ENCODE peak calls at places on chromosomes 11 and 22, in eight cellular contexts. One of them, this sample, is unnamed.

GRCh38 chr11:69542314-69543168 is 61.1 kb downstream of the LINC01488 start:
- DNase-seq in Panc1: no peak
- DNase-seq in adrenal gland: no peak
- DNase-seq in GM23338: no peak
- DNase-seq in upper lobe of right lung: peak; percentile 52
- DNase-seq in HepG2: no peak
- DNase-seq in hepatocyte: peak; percentile 2
- DNase-seq in ovary: no peak
- DNase-seq in this sample: no peak

GRCh38 chr22:32237905-32238304 is 17.2 kb downstream of the SLC5A4 start:
- DNase-seq in Panc1: no peak
- DNase-seq in adrenal gland: no peak
- DNase-seq in GM23338: peak; percentile 14
- DNase-seq in upper lobe of right lung: no peak
- DNase-seq in HepG2: no peak
- DNase-seq in hepatocyte: no peak
- DNase-seq in ovary: no peak
- DNase-seq in this sample: no peak

GRCh38 chr22:50089231-50090140 is at the start of gene MOV10L1:
- DNase-seq in Panc1: no peak
- DNase-seq in adrenal gland: no peak
- DNase-seq in GM23338: peak; percentile 89
- DNase-seq in upper lobe of right lung: no peak
- DNase-seq in HepG2: no peak
- DNase-seq in hepatocyte: no peak
- DNase-seq in ovary: peak; percentile 67
- DNase-seq in this sample: no peak

GRCh38 chr11:44755553-44756505 is 29.1 kb downstream of the TSPAN18 start:
- DNase-seq in Panc1: no peak
- DNase-seq in adrenal gland: peak; percentile 80
- DNase-seq in GM23338: no peak
- DNase-seq in upper lobe of right lung: peak; percentile 54
- DNase-seq in HepG2: no peak
- DNase-seq in hepatocyte: peak; percentile 22
- DNase-seq in ovary: no peak
- DNase-seq in this sample: no peak

GRCh38 chr11:86435711-86436110 is 61.0 kb downstream of the CCDC81 start:
- DNase-seq in Panc1: no peak
- DNase-seq in adrenal gland: no peak
- DNase-seq in GM23338: no peak
- DNase-seq in upper lobe of right lung: no peak
- DNase-seq in HepG2: no peak
- DNase-seq in hepatocyte: no peak
- DNase-seq in ovary: no peak
- DNase-seq in this sample: no peak

GRCh38 chr11:60913793-60914619 is at the start of gene TMEM109:
- DNase-seq in Panc1: peak; percentile 79
- DNase-seq in adrenal gland: peak; percentile 85
- DNase-seq in GM23338: peak; percentile 93
- DNase-seq in upper lobe of right lung: peak; percentile 94
- DNase-seq in HepG2: peak; percentile 68
- DNase-seq in hepatocyte: peak; percentile 93
- DNase-seq in ovary: peak; percentile 91
- DNase-seq in this sample: peak; percentile 59

GRCh38 chr11:110524227-110524626 is 94.5 kb downstream of the FDX1 start:
- DNase-seq in Panc1: no peak
- DNase-seq in adrenal gland: no peak
- DNase-seq in GM23338: no peak
- DNase-seq in upper lobe of right lung: no peak
- DNase-seq in HepG2: no peak
- DNase-seq in hepatocyte: peak; percentile 26
- DNase-seq in ovary: no peak
- DNase-seq in this sample: peak; percentile 88

GRCh38 chr11:17651061-17651460 is 68.3 kb upstream of the MYOD1 start:
- DNase-seq in Panc1: no peak
- DNase-seq in adrenal gland: no peak
- DNase-seq in GM23338: no peak
- DNase-seq in upper lobe of right lung: no peak
- DNase-seq in HepG2: no peak
- DNase-seq in hepatocyte: no peak
- DNase-seq in ovary: no peak
- DNase-seq in this sample: no peak

GRCh38 chr11:42770444-42771065 is 541.2 kb upstream of the API5 start:
- DNase-seq in Panc1: peak; percentile 8
- DNase-seq in adrenal gland: no peak
- DNase-seq in GM23338: peak; percentile 48
- DNase-seq in upper lobe of right lung: no peak
- DNase-seq in HepG2: peak; percentile 30
- DNase-seq in hepatocyte: peak; percentile 64
- DNase-seq in ovary: no peak
- DNase-seq in this sample: no peak

GRCh38 chr11:3807856-3808845 is at the start of gene PGAP2:
- DNase-seq in Panc1: peak; percentile 41
- DNase-seq in adrenal gland: peak; percentile 41
- DNase-seq in GM23338: peak; percentile 91
- DNase-seq in upper lobe of right lung: peak; percentile 87
- DNase-seq in HepG2: peak; percentile 61
- DNase-seq in hepatocyte: peak; percentile 85
- DNase-seq in ovary: peak; percentile 74
- DNase-seq in this sample: no peak

GRCh38 chr11:104148074-104148473 is 15.9 kb downstream of the PDGFD start:
- DNase-seq in Panc1: no peak
- DNase-seq in adrenal gland: no peak
- DNase-seq in GM23338: no peak
- DNase-seq in upper lobe of right lung: no peak
- DNase-seq in HepG2: no peak
- DNase-seq in hepatocyte: no peak
- DNase-seq in ovary: no peak
- DNase-seq in this sample: peak; percentile 31

GRCh38 chr11:73393479-73394415 is 17.5 kb downstream of the RELT start:
- DNase-seq in Panc1: peak; percentile 47
- DNase-seq in adrenal gland: peak; percentile 74
- DNase-seq in GM23338: peak; percentile 92
- DNase-seq in upper lobe of right lung: peak; percentile 81
- DNase-seq in HepG2: peak; percentile 65
- DNase-seq in hepatocyte: peak; percentile 88
- DNase-seq in ovary: peak; percentile 78
- DNase-seq in this sample: no peak

GRCh38 chr11:62726156-62727006 is 876 bp downstream of the HNRNPUL2 start:
- DNase-seq in Panc1: no peak
- DNase-seq in adrenal gland: peak; percentile 20
- DNase-seq in GM23338: no peak
- DNase-seq in upper lobe of right lung: no peak
- DNase-seq in HepG2: no peak
- DNase-seq in hepatocyte: no peak
- DNase-seq in ovary: no peak
- DNase-seq in this sample: no peak

GRCh38 chr11:133659542-133660201 is 127.4 kb upstream of the OPCML start:
- DNase-seq in Panc1: no peak
- DNase-seq in adrenal gland: no peak
- DNase-seq in GM23338: peak; percentile 41
- DNase-seq in upper lobe of right lung: no peak
- DNase-seq in HepG2: no peak
- DNase-seq in hepatocyte: peak; percentile 42
- DNase-seq in ovary: no peak
- DNase-seq in this sample: no peak

GRCh38 chr11:69245041-69245440 is 48.9 kb upstream of the MYEOV start:
- DNase-seq in Panc1: no peak
- DNase-seq in adrenal gland: no peak
- DNase-seq in GM23338: no peak
- DNase-seq in upper lobe of right lung: no peak
- DNase-seq in HepG2: no peak
- DNase-seq in hepatocyte: no peak
- DNase-seq in ovary: no peak
- DNase-seq in this sample: no peak

GRCh38 chr22:25172153-25172552 is 27.5 kb upstream of the CRYBB3 start:
- DNase-seq in Panc1: no peak
- DNase-seq in adrenal gland: no peak
- DNase-seq in GM23338: no peak
- DNase-seq in upper lobe of right lung: peak; percentile 69
- DNase-seq in HepG2: peak; percentile 21
- DNase-seq in hepatocyte: peak; percentile 28
- DNase-seq in ovary: no peak
- DNase-seq in this sample: no peak

GRCh38 chr11:5367461-5368074 is 16.0 kb upstream of the OR51M1 start:
- DNase-seq in Panc1: no peak
- DNase-seq in adrenal gland: peak; percentile 15
- DNase-seq in GM23338: no peak
- DNase-seq in upper lobe of right lung: no peak
- DNase-seq in HepG2: no peak
- DNase-seq in hepatocyte: no peak
- DNase-seq in ovary: no peak
- DNase-seq in this sample: no peak

GRCh38 chr22:43848366-43849171 is 13.7 kb downstream of the SULT4A1 start:
- DNase-seq in Panc1: no peak
- DNase-seq in adrenal gland: no peak
- DNase-seq in GM23338: peak; percentile 57
- DNase-seq in upper lobe of right lung: peak; percentile 52
- DNase-seq in HepG2: no peak
- DNase-seq in hepatocyte: peak; percentile 69
- DNase-seq in ovary: peak; percentile 62
- DNase-seq in this sample: no peak

GRCh38 chr11:108592591-108593213 is 866 bp downstream of the EXPH5 start:
- DNase-seq in Panc1: no peak
- DNase-seq in adrenal gland: no peak
- DNase-seq in GM23338: peak; percentile 47
- DNase-seq in upper lobe of right lung: peak; percentile 80
- DNase-seq in HepG2: no peak
- DNase-seq in hepatocyte: peak; percentile 55
- DNase-seq in ovary: peak; percentile 42
- DNase-seq in this sample: no peak

GRCh38 chr22:45268167-45268957 is 16.4 kb upstream of the UPK3A start:
- DNase-seq in Panc1: no peak
- DNase-seq in adrenal gland: no peak
- DNase-seq in GM23338: peak; percentile 95
- DNase-seq in upper lobe of right lung: no peak
- DNase-seq in HepG2: no peak
- DNase-seq in hepatocyte: peak; percentile 78
- DNase-seq in ovary: peak; percentile 69
- DNase-seq in this sample: no peak

GRCh38 chr11:36002196-36002595 is 58.3 kb downstream of the LDLRAD3 start:
- DNase-seq in Panc1: no peak
- DNase-seq in adrenal gland: no peak
- DNase-seq in GM23338: peak; percentile 48
- DNase-seq in upper lobe of right lung: no peak
- DNase-seq in HepG2: no peak
- DNase-seq in hepatocyte: no peak
- DNase-seq in ovary: no peak
- DNase-seq in this sample: no peak

GRCh38 chr11:108432783-108433182 is 34.5 kb downstream of the C11orf65 start:
- DNase-seq in Panc1: no peak
- DNase-seq in adrenal gland: no peak
- DNase-seq in GM23338: no peak
- DNase-seq in upper lobe of right lung: no peak
- DNase-seq in HepG2: no peak
- DNase-seq in hepatocyte: no peak
- DNase-seq in ovary: no peak
- DNase-seq in this sample: peak; percentile 32

GRCh38 chr11:111356660-111357048 is 22.4 kb downstream of the POU2AF1 start:
- DNase-seq in Panc1: no peak
- DNase-seq in adrenal gland: no peak
- DNase-seq in GM23338: no peak
- DNase-seq in upper lobe of right lung: no peak
- DNase-seq in HepG2: no peak
- DNase-seq in hepatocyte: no peak
- DNase-seq in ovary: no peak
- DNase-seq in this sample: no peak

GRCh38 chr11:11217555-11218286 is 135.3 kb downstream of the CSNK2A3 start:
- DNase-seq in Panc1: no peak
- DNase-seq in adrenal gland: no peak
- DNase-seq in GM23338: no peak
- DNase-seq in upper lobe of right lung: no peak
- DNase-seq in HepG2: no peak
- DNase-seq in hepatocyte: no peak
- DNase-seq in ovary: no peak
- DNase-seq in this sample: no peak
- H3K27me3 ChIP-seq in Panc1: no peaks in the 10 kb centered on the region
- H3K27me3 ChIP-seq in adrenal gland: no peaks in the 10 kb centered on the region
- H3K27me3 ChIP-seq in GM23338: no peaks in the 10 kb centered on the region
- H3K27me3 ChIP-seq in upper lobe of right lung: no peaks in the 10 kb centered on the region
- H3K27me3 ChIP-seq in HepG2: no peaks in the 10 kb centered on the region
- H3K27me3 ChIP-seq in hepatocyte: no peaks in the 10 kb centered on the region
- H3K27me3 ChIP-seq in ovary: no peaks in the 10 kb centered on the region
- H3K27me3 ChIP-seq in this sample: peaks cover 3% of the 10 kb centered on the region

GRCh38 chr22:39906207-39906606 is 5.3 kb downstream of the GRAP2 start:
- DNase-seq in Panc1: no peak
- DNase-seq in adrenal gland: no peak
- DNase-seq in GM23338: peak; percentile 63
- DNase-seq in upper lobe of right lung: no peak
- DNase-seq in HepG2: no peak
- DNase-seq in hepatocyte: no peak
- DNase-seq in ovary: no peak
- DNase-seq in this sample: no peak
- TF ChIP-seq CTCF in Panc1: no peak
- TF ChIP-seq CTCF in adrenal gland: no peak
- TF ChIP-seq CTCF in GM23338: no peak
- TF ChIP-seq CTCF in upper lobe of right lung: no peak
- TF ChIP-seq CTCF in HepG2: no peak
- TF ChIP-seq CTCF in hepatocyte: no peak
- TF ChIP-seq CTCF in ovary: no peak
- TF ChIP-seq CTCF in this sample: no peak

GRCh38 chr11:125173027-125173426 is 8.5 kb downstream of the PKNOX2 start:
- DNase-seq in Panc1: no peak
- DNase-seq in adrenal gland: no peak
- DNase-seq in GM23338: no peak
- DNase-seq in upper lobe of right lung: no peak
- DNase-seq in HepG2: no peak
- DNase-seq in hepatocyte: no peak
- DNase-seq in ovary: no peak
- DNase-seq in this sample: no peak
- H3K27me3 ChIP-seq in Panc1: peaks cover 14% of the 10 kb centered on the region
- H3K27me3 ChIP-seq in adrenal gland: no peaks in the 10 kb centered on the region
- H3K27me3 ChIP-seq in GM23338: peaks cover 37% of the 10 kb centered on the region
- H3K27me3 ChIP-seq in upper lobe of right lung: peaks cover 13% of the 10 kb centered on the region
- H3K27me3 ChIP-seq in HepG2: peaks cover 4% of the 10 kb centered on the region
- H3K27me3 ChIP-seq in hepatocyte: peaks cover 1% of the 10 kb centered on the region
- H3K27me3 ChIP-seq in ovary: no peaks in the 10 kb centered on the region
- H3K27me3 ChIP-seq in this sample: peaks cover 41% of the 10 kb centered on the region

GRCh38 chr22:38984224-38984623 is 2.1 kb downstream of the APOBEC3B start:
- DNase-seq in Panc1: no peak
- DNase-seq in adrenal gland: no peak
- DNase-seq in GM23338: no peak
- DNase-seq in upper lobe of right lung: no peak
- DNase-seq in HepG2: no peak
- DNase-seq in hepatocyte: no peak
- DNase-seq in ovary: no peak
- DNase-seq in this sample: no peak

GRCh38 chr22:38982008-38982927 is at the start of gene APOBEC3B:
- DNase-seq in Panc1: peak; percentile 47
- DNase-seq in adrenal gland: peak; percentile 97
- DNase-seq in GM23338: peak; percentile 77
- DNase-seq in upper lobe of right lung: peak; percentile 79
- DNase-seq in HepG2: peak; percentile 86
- DNase-seq in hepatocyte: peak; percentile 95
- DNase-seq in ovary: peak; percentile 87
- DNase-seq in this sample: peak; percentile 48

GRCh38 chr22:38986629-38987028 is 4.5 kb downstream of the APOBEC3B start:
- DNase-seq in Panc1: no peak
- DNase-seq in adrenal gland: no peak
- DNase-seq in GM23338: no peak
- DNase-seq in upper lobe of right lung: no peak
- DNase-seq in HepG2: no peak
- DNase-seq in hepatocyte: no peak
- DNase-seq in ovary: no peak
- DNase-seq in this sample: no peak

GRCh38 chr22:38981659-38982007 is 514 bp upstream of the APOBEC3B start:
- DNase-seq in Panc1: no peak
- DNase-seq in adrenal gland: no peak
- DNase-seq in GM23338: no peak
- DNase-seq in upper lobe of right lung: no peak
- DNase-seq in HepG2: no peak
- DNase-seq in hepatocyte: peak; percentile 3
- DNase-seq in ovary: no peak
- DNase-seq in this sample: no peak

GRCh38 chr22:38981005-38981658 is 1.0 kb upstream of the APOBEC3B start:
- DNase-seq in Panc1: no peak
- DNase-seq in adrenal gland: peak; percentile 60
- DNase-seq in GM23338: peak; percentile 76
- DNase-seq in upper lobe of right lung: no peak
- DNase-seq in HepG2: peak; percentile 67
- DNase-seq in hepatocyte: peak; percentile 79
- DNase-seq in ovary: peak; percentile 68
- DNase-seq in this sample: no peak
- TF ChIP-seq CTCF in Panc1: no peak
- TF ChIP-seq CTCF in adrenal gland: peak; percentile 44
- TF ChIP-seq CTCF in GM23338: peak; percentile 67
- TF ChIP-seq CTCF in upper lobe of right lung: peak; percentile 16
- TF ChIP-seq CTCF in HepG2: peak; percentile 68
- TF ChIP-seq CTCF in hepatocyte: peak; percentile 40
- TF ChIP-seq CTCF in ovary: no peak
- TF ChIP-seq CTCF in this sample: peak; percentile 25

This sample was measured in BJ.